ENCODE peak calls at places on chromosomes 11 and 22, in six cellular contexts. T, H, Y, B, K and M are unnamed samples.

GRCh38 chr11:46278387-46279173 is 1.1 kb downstream of the CREB3L1 start:
- DNase-seq in T (peak), H (no peak), Y (peak), B (peak), K (no peak), M (peak)

GRCh38 chr22:44931077-44931540 is 78.7 kb downstream of the PHF21B start:
- DNase-seq in T (peak), H (no peak), Y (no peak), B (peak), K (no peak), M (peak)

GRCh38 chr22:39273950-39274887 is 29.4 kb upstream of the PDGFB start:
- DNase-seq in T (no peak), H (no peak), Y (no peak), B (no peak), K (no peak), M (no peak)

GRCh38 chr11:121194731-121195596 is 93.9 kb downstream of the TECTA start:
- DNase-seq in T (peak), H (peak), Y (no peak), B (peak), K (peak), M (peak)

GRCh38 chr22:48449466-48450187 is 1378.0 kb downstream of the BRD1 start:
- DNase-seq in T (no peak), H (no peak), Y (peak), B (no peak), K (no peak), M (no peak)

GRCh38 chr11:119175493-119176077 is 7.1 kb downstream of the NLRX1 start:
- DNase-seq in T (no peak), H (peak), Y (no peak), B (no peak), K (no peak), M (no peak)

GRCh38 chr11:10376061-10376460 is 71.2 kb downstream of the ADM start:
- DNase-seq in T (no peak), H (no peak), Y (no peak), B (peak), K (no peak), M (peak)

GRCh38 chr22:38139901-38140300 is 29.4 kb upstream of the BAIAP2L2 start:
- DNase-seq in T (no peak), H (no peak), Y (no peak), B (no peak), K (no peak), M (no peak)

GRCh38 chr11:74462009-74462408 is 5.3 kb downstream of the KCNE3 start:
- DNase-seq in T (peak), H (no peak), Y (peak), B (peak), K (no peak), M (peak)

GRCh38 chr11:111765320-111765983 is 737 bp downstream of the PPP2R1B start:
- DNase-seq in T (peak), H (peak), Y (no peak), B (no peak), K (no peak), M (no peak)

GRCh38 chr11:69554849-69555248 is 73.4 kb downstream of the LINC01488 start:
- DNase-seq in T (no peak), H (no peak), Y (no peak), B (no peak), K (no peak), M (peak)

GRCh38 chr11:86955674-86956522 is 703 bp upstream of the FZD4 start:
- DNase-seq in T (peak), H (peak), Y (peak), B (peak), K (peak), M (peak)

GRCh38 chr22:44587911-44588310 is 89.9 kb upstream of the RTL6 start:
- DNase-seq in T (no peak), H (no peak), Y (no peak), B (no peak), K (no peak), M (no peak)

GRCh38 chr11:47352556-47352955 is at the start of gene MYBPC3:
- DNase-seq in T (no peak), H (no peak), Y (no peak), B (no peak), K (no peak), M (peak)

GRCh38 chr22:27115816-27116256 is 458.4 kb downstream of the MIAT start:
- DNase-seq in T (peak), H (peak), Y (no peak), B (no peak), K (peak), M (no peak)

GRCh38 chr22:20080776-20081654 is 974 bp downstream of the DGCR8 start:
- DNase-seq in T (peak), H (peak), Y (peak), B (peak), K (peak), M (peak)

GRCh38 chr11:134388590-134388989 is 23.5 kb downstream of the B3GAT1 start:
- DNase-seq in T (no peak), H (no peak), Y (no peak), B (no peak), K (no peak), M (no peak)

GRCh38 chr11:48107188-48107704 is 109.4 kb upstream of the OR4B1 start:
- DNase-seq in T (no peak), H (peak), Y (no peak), B (no peak), K (no peak), M (no peak)

GRCh38 chr22:22458387-22458786 is 50.2 kb downstream of the ZNF280B start:
- DNase-seq in T (no peak), H (no peak), Y (no peak), B (no peak), K (no peak), M (no peak)

GRCh38 chr11:93740802-93741093 is 547 bp downstream of the TAF1D start:
- DNase-seq in T (peak), H (peak), Y (peak), B (peak), K (peak), M (peak)

GRCh38 chr11:77212314-77213007 is 84.4 kb downstream of the MYO7A start:
- DNase-seq in T (no peak), H (no peak), Y (no peak), B (no peak), K (no peak), M (no peak)

GRCh38 chr11:55673860-55674259 is 11.9 kb downstream of the OR4C6 start:
- DNase-seq in T (no peak), H (no peak), Y (no peak), B (no peak), K (no peak), M (no peak)

GRCh38 chr11:124900464-124900863 is 2.8 kb upstream of the ROBO4 start:
- DNase-seq in T (no peak), H (peak), Y (no peak), B (peak), K (peak), M (peak)

GRCh38 chr11:64181506-64182411 is 4.2 kb upstream of the STIP1 start:
- DNase-seq in T (peak), H (peak), Y (peak), B (peak), K (peak), M (peak)

GRCh38 chr11:128915148-128915519 is 24.0 kb downstream of the KCNJ5 start:
- DNase-seq in T (no peak), H (no peak), Y (no peak), B (no peak), K (no peak), M (no peak)

GRCh38 chr11:134949716-134950115 is 537.7 kb upstream of the B3GAT1 start:
- DNase-seq in T (no peak), H (no peak), Y (no peak), B (no peak), K (no peak), M (peak)

GRCh38 chr22:50182176-50183081 is 3.3 kb upstream of the TRABD start:
- DNase-seq in T (peak), H (no peak), Y (peak), B (peak), K (no peak), M (no peak)

GRCh38 chr11:36192723-36193619 is 96.3 kb downstream of the COMMD9 start:
- DNase-seq in T (no peak), H (no peak), Y (no peak), B (no peak), K (no peak), M (no peak)

GRCh38 chr11:77728203-77728786 is 90.7 kb upstream of the CLNS1A start:
- DNase-seq in T (no peak), H (no peak), Y (no peak), B (no peak), K (no peak), M (no peak)

GRCh38 chr11:10350341-10350740 is 45.5 kb downstream of the ADM start:
- DNase-seq in T (no peak), H (peak), Y (no peak), B (no peak), K (no peak), M (no peak)

GRCh38 chr11:32473282-32473909 is 38.1 kb upstream of the WT1 start:
- DNase-seq in T (no peak), H (no peak), Y (no peak), B (no peak), K (no peak), M (no peak)

GRCh38 chr11:2134022-2135010 is 4.9 kb downstream of the IGF2 start:
- DNase-seq in T (no peak), H (no peak), Y (no peak), B (no peak), K (no peak), M (no peak)

GRCh38 chr11:126159719-126160344 is 51.6 kb downstream of the RPUSD4 start:
- DNase-seq in T (no peak), H (no peak), Y (no peak), B (no peak), K (no peak), M (no peak)

GRCh38 chr22:37843746-37844089 is 416 bp downstream of the ANKRD54 start:
- DNase-seq in T (no peak), H (no peak), Y (no peak), B (peak), K (no peak), M (no peak)

GRCh38 chr11:46380340-46381045 is 976 bp upstream of the MDK start:
- DNase-seq in T (peak), H (no peak), Y (peak), B (peak), K (no peak), M (peak)

GRCh38 chr22:33271390-33272161 is 213.4 kb upstream of the SYN3 start:
- DNase-seq in T (peak), H (no peak), Y (no peak), B (peak), K (no peak), M (peak)

GRCh38 chr11:117221775-117222517 is 9.9 kb downstream of the PCSK7 start:
- DNase-seq in T (peak), H (peak), Y (no peak), B (peak), K (no peak), M (peak)

GRCh38 chr22:30538280-30538679 is 8.3 kb downstream of the SEC14L6 start:
- DNase-seq in T (no peak), H (peak), Y (no peak), B (no peak), K (no peak), M (peak)

DNA sequence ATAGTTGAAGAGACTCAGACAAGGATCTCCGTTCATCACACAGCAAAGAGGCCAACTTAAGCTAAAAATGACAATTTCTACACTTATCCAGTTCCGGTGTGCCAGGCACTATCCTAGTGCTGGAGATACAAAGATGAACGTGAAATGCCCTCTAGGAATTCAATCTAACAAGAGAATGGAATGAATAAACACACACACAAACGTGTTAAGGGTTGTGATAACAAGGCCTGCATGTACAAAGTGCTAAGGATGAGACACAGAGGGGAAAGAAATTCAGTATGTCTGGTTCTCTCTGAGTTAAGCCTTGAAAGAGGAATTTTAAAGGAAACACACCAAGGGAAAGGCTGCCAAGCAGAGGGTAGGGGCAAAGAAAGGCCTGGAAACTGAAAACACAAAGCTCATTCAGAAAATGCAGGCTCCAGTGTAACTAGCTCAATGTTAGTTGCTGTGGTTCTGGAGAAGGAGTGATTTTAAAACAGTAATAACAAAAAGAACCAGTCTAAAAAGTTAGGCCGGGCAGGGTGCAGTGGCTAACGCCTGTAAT is 4.2 kb downstream of the CHKA start:
- DNase-seq in T (no peak), H (no peak), Y (no peak), B (no peak), K (no peak), M (no peak)
- H3K4me3 ChIP-seq in T (no peak), H (no peak), Y (no peak), B (no peak), K (no peak), M (no peak)

GRCh38 chr11:12509371-12509770 is 132.0 kb downstream of the PARVA start:
- DNase-seq in T (no peak), H (no peak), Y (no peak), B (no peak), K (no peak), M (no peak)
- H3K27ac ChIP-seq in T (no peak), H (no peak), Y (no peak), B (no peak), K (no peak), M (no peak)

GRCh38 chr11:3782963-3783362 is 14.4 kb downstream of the NUP98 start:
- DNase-seq in T (no peak), H (no peak), Y (no peak), B (no peak), K (no peak), M (no peak)

GRCh38 chr11:3775761-3776406 is 21.5 kb downstream of the NUP98 start:
- DNase-seq in T (no peak), H (no peak), Y (no peak), B (no peak), K (no peak), M (peak)

GRCh38 chr11:3786781-3787428 is 10.4 kb downstream of the NUP98 start:
- DNase-seq in T (no peak), H (no peak), Y (no peak), B (no peak), K (no peak), M (no peak)

GRCh38 chr11:3781423-3781822 is 15.9 kb downstream of the NUP98 start:
- DNase-seq in T (no peak), H (peak), Y (no peak), B (no peak), K (no peak), M (peak)
- TF ChIP-seq CTCF in T (no peak), H (no peak), Y (no peak), B (no peak), K (no peak), M (no peak)

DNA sequence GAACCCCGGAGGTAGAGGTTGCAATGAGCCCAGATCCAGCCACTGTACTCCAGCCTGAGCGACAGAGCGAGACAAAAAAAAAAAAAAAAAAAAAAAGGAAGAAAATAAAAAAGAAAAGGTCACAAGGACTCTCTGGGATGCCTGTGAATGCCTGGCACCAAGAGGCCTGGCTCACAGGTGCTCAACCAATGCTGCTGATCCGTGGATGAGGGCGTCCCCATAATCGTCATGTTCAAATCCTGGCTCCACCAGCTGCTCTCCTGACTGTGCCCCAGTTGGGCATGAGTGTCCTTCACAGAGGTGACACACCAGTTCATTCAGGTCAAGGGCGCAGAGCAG is 645 bp upstream of the GAS2L1 start:
- DNase-seq in T (no peak), H (no peak), Y (no peak), B (no peak), K (no peak), M (no peak)
- H3K4me3 ChIP-seq in T (no peak), H (no peak), Y (peak), B (no peak), K (peak), M (no peak)

GRCh38 chr11:113697798-113698407 is 8.2 kb downstream of the TMPRSS5 start:
- DNase-seq in T (no peak), H (peak), Y (no peak), B (no peak), K (no peak), M (no peak)

GRCh38 chr11:113697075-113697474 is 9.0 kb downstream of the TMPRSS5 start:
- DNase-seq in T (no peak), H (no peak), Y (no peak), B (no peak), K (no peak), M (no peak)

GRCh38 chr11:113701491-113701890 is 4.6 kb downstream of the TMPRSS5 start:
- DNase-seq in T (no peak), H (no peak), Y (no peak), B (no peak), K (no peak), M (no peak)

GRCh38 chr11:113695207-113695606 is 10.9 kb downstream of the TMPRSS5 start:
- DNase-seq in T (no peak), H (no peak), Y (no peak), B (no peak), K (no peak), M (no peak)

GRCh38 chr11:113698515-113698914 is 7.6 kb downstream of the TMPRSS5 start:
- DNase-seq in T (no peak), H (no peak), Y (no peak), B (no peak), K (no peak), M (peak)
- H3K27ac ChIP-seq in T (no peak), H (no peak), Y (no peak), B (no peak), K (no peak), M (no peak)

DNA sequence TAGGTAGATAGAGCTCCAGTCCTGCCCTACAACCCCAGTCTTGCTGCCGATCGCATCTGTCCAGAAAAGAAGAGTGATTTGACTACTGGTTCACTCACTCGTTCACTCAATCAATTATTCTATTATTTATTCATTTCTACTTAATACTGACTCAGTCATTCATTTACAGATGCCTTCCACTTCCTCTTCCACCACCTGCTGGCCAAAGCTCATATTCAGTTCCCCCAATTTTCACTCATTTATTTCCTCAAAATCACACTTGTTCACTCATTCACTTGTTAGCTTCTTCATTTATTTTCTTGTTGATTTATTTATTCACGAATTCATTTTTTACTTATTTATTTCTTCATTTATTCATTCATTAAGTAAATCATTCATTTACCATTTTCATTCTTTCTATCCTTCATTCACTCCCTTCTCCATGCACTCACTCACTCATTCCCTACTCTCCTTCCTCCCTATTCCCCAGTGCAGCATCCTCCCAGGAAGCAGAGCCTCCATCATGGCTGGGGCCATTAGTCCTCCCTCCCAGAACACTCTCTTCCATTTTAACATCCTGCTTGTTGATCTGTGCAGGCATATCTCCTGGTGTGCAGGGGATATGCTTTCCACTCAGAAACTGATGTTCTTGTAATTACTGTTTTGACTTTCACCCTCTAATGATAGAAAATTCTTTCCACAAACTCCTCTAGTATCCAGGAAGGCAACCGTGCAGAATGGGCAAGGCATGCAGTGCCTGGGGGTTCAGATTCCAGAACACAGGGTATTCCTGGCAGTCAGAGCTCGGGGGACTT is 281.0 kb downstream of the TENM4 start:
- DNase-seq in T (no peak), H (no peak), Y (no peak), B (no peak), K (no peak), M (peak)
- TF ChIP-seq CTCF in T (peak), H (peak), Y (no peak), B (no peak), K (peak), M (peak)

GRCh38 chr11:27926469-27926868 is 181.5 kb downstream of the KIF18A start:
- DNase-seq in T (no peak), H (no peak), Y (no peak), B (no peak), K (no peak), M (no peak)

GRCh38 chr11:27921472-27921871 is 186.5 kb downstream of the KIF18A start:
- DNase-seq in T (no peak), H (peak), Y (no peak), B (no peak), K (no peak), M (peak)

GRCh38 chr11:27926056-27926455 is 181.9 kb downstream of the KIF18A start:
- DNase-seq in T (no peak), H (no peak), Y (no peak), B (no peak), K (no peak), M (no peak)

GRCh38 chr11:27930946-27931345 is 177.0 kb downstream of the KIF18A start:
- DNase-seq in T (no peak), H (no peak), Y (no peak), B (no peak), K (no peak), M (no peak)

DNA sequence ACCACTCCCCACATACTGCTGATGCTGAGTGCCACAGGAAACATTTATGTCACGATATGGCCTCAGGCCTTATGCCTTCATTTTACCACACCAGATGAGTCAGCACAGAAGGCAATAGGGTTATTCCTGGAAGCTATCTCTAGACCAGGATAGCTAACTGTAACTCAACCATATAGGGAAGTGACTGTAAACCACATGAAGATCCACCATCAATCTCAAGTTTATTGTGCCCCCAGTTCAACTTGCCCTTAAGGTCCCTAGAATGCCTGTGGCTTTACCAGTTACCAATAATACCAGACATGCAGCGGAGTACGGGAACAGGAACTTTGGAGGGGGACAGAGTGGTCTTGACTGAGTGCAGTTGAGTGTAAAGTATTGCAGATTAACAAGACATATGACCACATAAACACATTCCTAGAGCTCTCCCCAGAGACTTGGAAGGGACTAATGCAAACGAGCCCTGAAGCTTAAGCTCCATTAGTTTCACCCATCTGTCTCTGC is 180.9 kb downstream of the KIF18A start:
- DNase-seq in T (no peak), H (peak), Y (no peak), B (no peak), K (no peak), M (peak)
- H3K4me3 ChIP-seq in T (no peak), H (no peak), Y (no peak), B (no peak), K (no peak), M (no peak)